ENCODE peak calls at places on chromosomes 12 and 14, in seven cellular contexts. H is NCI-H1694 treated with DMSO at 0.1 percent for 48 hours; I is neural progenitor cell; L is G401; T is mesothelial cell of epicardium; P is HuH-7.5; S is CD4-positive, alpha-beta T cell. F is an unnamed sample.
A peak's percentile ranks its signal among the peaks of the same experiment; 100 is the strongest.

GRCh38 chr12:70660620-70661219 is 23.5 kb upstream of the PTPRB start:
- DNase-seq in L (no peak), H (no peak), T (no peak), P (no peak), I (no peak), S (no peak), F (no peak)

GRCh38 chr12:54740882-54741281 is 92.7 kb upstream of the DCD start:
- DNase-seq in L (no peak), S (no peak), P (no peak), I (no peak), T (no peak), H (no peak), F (no peak)

GRCh38 chr14:61616524-61617185 is 78.7 kb upstream of the HIF1A start:
- DNase-seq in S (no peak), T (no peak), P (no peak), I (no peak), H (no peak), L (no peak), F (no peak)

GRCh38 chr12:29516431-29516875 is 19.0 kb upstream of the OVCH1 start:
- DNase-seq in H (no peak), L (no peak), S (no peak), P (no peak), I (no peak), T (no peak), F (peak; percentile 8)

GRCh38 chr14:61516957-61517356 is 178.4 kb upstream of the HIF1A start:
- DNase-seq in P (no peak), L (peak; percentile 64), T (no peak), I (no peak), H (no peak), S (no peak), F (no peak)

GRCh38 chr14:45085004-45085403 is 1.1 kb downstream of the PRPF39 start:
- DNase-seq in S (no peak), I (peak; percentile 2), L (no peak), H (no peak), P (no peak), T (no peak), F (no peak)

GRCh38 chr12:101490286-101490920 is 15.3 kb downstream of the SPIC start:
- DNase-seq in T (no peak), H (peak; percentile 11), I (peak; percentile 53), P (peak; percentile 67), S (no peak), L (peak; percentile 6), F (no peak)

GRCh38 chr12:63869656-63870055 is 25.2 kb downstream of the SRGAP1 start:
- DNase-seq in H (no peak), L (no peak), S (no peak), I (no peak), T (no peak), P (no peak), F (no peak)

GRCh38 chr12:98174410-98174809 is 341.0 kb upstream of the TMPO start:
- DNase-seq in I (no peak), S (no peak), H (no peak), P (no peak), L (no peak), T (no peak), F (no peak)

GRCh38 chr12:123813349-123813748 is 51.2 kb downstream of the DNAH10 start:
- DNase-seq in S (no peak), P (no peak), I (no peak), T (no peak), L (no peak), H (no peak), F (no peak)

GRCh38 chr12:3833670-3834310 is 39.4 kb downstream of the PARP11 start:
- DNase-seq in L (no peak), H (no peak), I (peak; percentile 10), T (no peak), P (no peak), S (no peak), F (no peak)

GRCh38 chr12:6958609-6959375 is 7.6 kb downstream of the PTPN6 start:
- DNase-seq in L (no peak), H (no peak), I (no peak), P (no peak), S (peak; percentile 57), T (no peak), F (no peak)

GRCh38 chr12:67632005-67632404 is 16.5 kb upstream of the DYRK2 start:
- DNase-seq in H (no peak), T (no peak), P (no peak), L (no peak), S (no peak), I (peak; percentile 28), F (no peak)

GRCh38 chr12:21248679-21249078 is 86.0 kb downstream of the SLCO1A2 start:
- DNase-seq in T (no peak), H (peak; percentile 49), S (no peak), I (no peak), L (peak; percentile 8), P (no peak), F (no peak)

F was measured in amniotic stem cell.